ENCODE peak calls at places on chromosomes 11 and 22, in four cellular contexts. A is sciatic nerve, H is left colon, B is astrocyte of the hippocampus. O is an unnamed sample.

GRCh38 chr11:42901084-42901483 is 410.7 kb upstream of the API5 start:
- DNase-seq in A (no peak), B (no peak), H (no peak), O (no peak)

GRCh38 chr22:39592104-39593060 is 21.8 kb downstream of the CACNA1I start:
- DNase-seq in H (no peak), A (no peak), B (peak), O (no peak)

GRCh38 chr22:32245042-32245441 is 10.1 kb downstream of the SLC5A4 start:
- DNase-seq in H (no peak), B (no peak), A (no peak), O (no peak)

GRCh38 chr11:118930152-118930712 is 4.5 kb upstream of the BCL9L start:
- DNase-seq in B (peak), A (peak), H (peak), O (peak)

GRCh38 chr11:8870461-8871282 is 40.3 kb upstream of the AKIP1 start:
- DNase-seq in A (peak), B (peak), H (peak), O (peak)

GRCh38 chr11:21018248-21018647 is 348.9 kb downstream of the NELL1 start:
- DNase-seq in H (no peak), B (no peak), A (no peak), O (no peak)

GRCh38 chr22:27245056-27245455 is 556.5 kb downstream of the MN1 start:
- DNase-seq in H (no peak), A (no peak), B (peak), O (peak)

GRCh38 chr11:36196476-36197099 is 92.6 kb downstream of the COMMD9 start:
- DNase-seq in B (peak), H (no peak), A (no peak), O (peak)

GRCh38 chr22:42156597-42156996 is 26.0 kb upstream of the CYP2D6 start:
- DNase-seq in A (no peak), H (no peak), B (no peak), O (no peak)

GRCh38 chr11:61080526-61080925 is 21.8 kb upstream of the CD5 start:
- DNase-seq in A (no peak), H (no peak), B (no peak), O (no peak)

GRCh38 chr22:41915035-41915782 is at the start of gene SHISA8:
- DNase-seq in A (no peak), B (peak), H (peak), O (peak)

GRCh38 chr11:68942751-68943271 is 38.0 kb downstream of the MRGPRD start:
- DNase-seq in A (no peak), H (no peak), B (peak), O (no peak)